ENCODE peak calls at places on chromosomes 4 and X, in five cellular contexts. B is H4; S is EL; O is activated CD8-positive, alpha-beta memory T cell treated with anti-CD3 and anti-CD28 coated beads, Interleukin-2, amount 50 U/mL, for 48 hours; W is sigmoid colon. T is an unnamed sample.

GRCh38 chrX:120244735-120245498 is 5.7 kb upstream of the ZBTB33 start:
- DNase-seq in O (peak; percentile 70), S (peak; percentile 73), W (peak; percentile 91), B (peak; percentile 68), T (peak; percentile 74)

GRCh38 chr4:14994242-14994641 is 8.0 kb upstream of the CPEB2 start:
- DNase-seq in O (no peak), S (peak; percentile 49), B (no peak), W (no peak), T (peak; percentile 44)

GRCh38 chrX:49184294-49185061 is 1.7 kb downstream of the PRICKLE3 start:
- DNase-seq in O (no peak), B (peak; percentile 71), W (peak; percentile 97), S (peak; percentile 91), T (peak; percentile 73)

GRCh38 chr4:71138007-71138600 is 144.7 kb downstream of the DCK start:
- DNase-seq in W (no peak), S (no peak), O (no peak), B (no peak), T (no peak)

GRCh38 chr4:24642941-24643628 is 58.7 kb upstream of the DHX15 start:
- DNase-seq in B (no peak), O (no peak), W (no peak), S (peak; percentile 89), T (peak; percentile 43)

GRCh38 chrX:135421537-135421931 is 210 bp upstream of the SMIM10L2A start:
- DNase-seq in B (peak; percentile 67), S (peak; percentile 54), W (peak; percentile 91), O (peak; percentile 90), T (peak; percentile 39)

GRCh38 chr4:109301691-109302365 is 630 bp downstream of the COL25A1 start:
- DNase-seq in O (peak; percentile 56), B (no peak), S (no peak), W (no peak), T (no peak)

GRCh38 chr4:59848457-59848856 is 1351.7 kb upstream of the ADGRL3 start:
- DNase-seq in S (no peak), O (no peak), W (no peak), B (no peak), T (no peak)

GRCh38 chr4:118772149-118773081 is 63.5 kb downstream of the SEC24D start:
- DNase-seq in O (no peak), B (peak; percentile 47), S (peak; percentile 53), W (no peak), T (peak; percentile 64)

GRCh38 chr4:141081921-141082381 is 51.3 kb downstream of the RNF150 start:
- DNase-seq in W (no peak), S (no peak), O (no peak), B (peak; percentile 16), T (no peak)

GRCh38 chrX:74437530-74437929 is 16.2 kb downstream of the SLC16A2 start:
- DNase-seq in S (no peak), W (no peak), O (no peak), B (no peak), T (no peak)

GRCh38 chr4:183408791-183409190 is 35.6 kb upstream of the CDKN2AIP start:
- DNase-seq in S (no peak), B (no peak), O (no peak), W (peak; percentile 53), T (no peak)

GRCh38 chrX:154549766-154550165 is 2.3 kb downstream of the IKBKG start:
- DNase-seq in B (no peak), W (no peak), O (no peak), S (no peak), T (no peak)

GRCh38 chrX:23434356-23434884 is 99.8 kb downstream of the PTCHD1 start:
- DNase-seq in S (peak; percentile 2), B (peak; percentile 64), O (no peak), W (peak; percentile 91), T (peak; percentile 31)

GRCh38 chr4:128364565-128364964 is 77.0 kb upstream of the PGRMC2 start:
- DNase-seq in O (no peak), W (no peak), S (peak; percentile 46), B (no peak), T (no peak)

GRCh38 chr4:27000820-27001219 is 140.2 kb downstream of the STIM2 start:
- DNase-seq in W (no peak), S (no peak), B (no peak), O (no peak), T (no peak)

GRCh38 chr4:145406970-145407369 is 74.7 kb upstream of the SMAD1 start:
- DNase-seq in S (no peak), B (no peak), W (no peak), O (no peak), T (no peak)

GRCh38 chr4:11605597-11605996 is 176.9 kb upstream of the HS3ST1 start:
- DNase-seq in S (no peak), O (no peak), B (no peak), W (no peak), T (peak; percentile 52)

GRCh38 chr4:174864031-174864430 is 35.0 kb upstream of the GLRA3 start:
- DNase-seq in O (no peak), B (no peak), W (no peak), S (no peak), T (no peak)

GRCh38 chr4:165379662-165380061 is 854 bp downstream of the CPE start:
- DNase-seq in O (no peak), W (no peak), S (no peak), B (no peak), T (no peak)